ENCODE peak calls at places on chromosomes 16 and 17, in six cellular contexts. G, Z, W, E, O and T are unnamed samples.
A peak's percentile ranks its signal among the peaks of the same experiment; 100 is the strongest.

GRCh38 chr16:58500329-58501241 is 642 bp downstream of the NDRG4 start:
- DNase-seq in G (no peak), Z (no peak), W (no peak), E (no peak), O (peak; percentile 34), T (no peak)

GRCh38 chr16:64412578-64413280 is 709.1 kb downstream of the CDH11 start:
- DNase-seq in G (no peak), Z (no peak), W (no peak), E (no peak), O (no peak), T (no peak)

GRCh38 chr17:82787081-82787848 is 35.4 kb downstream of the TBCD start:
- DNase-seq in G (no peak), Z (no peak), W (peak; percentile 34), E (no peak), O (no peak), T (no peak)

GRCh38 chr16:5516115-5516514 is 418.5 kb upstream of the EEF2KMT start:
- DNase-seq in G (no peak), Z (no peak), W (no peak), E (no peak), O (no peak), T (no peak)

GRCh38 chr17:40556884-40557414 is 8.3 kb downstream of the CCR7 start:
- DNase-seq in G (no peak), Z (no peak), W (no peak), E (no peak), O (no peak), T (no peak)

GRCh38 chr17:82858376-82859126 is 18.7 kb upstream of the ZNF750 start:
- DNase-seq in G (no peak), Z (no peak), W (no peak), E (no peak), O (peak; percentile 16), T (peak; percentile 81)

GRCh38 chr16:4692460-4693295 is 684 bp upstream of the NUDT16L1 start:
- DNase-seq in G (no peak), Z (peak; percentile 46), W (no peak), E (no peak), O (peak; percentile 54), T (no peak)

GRCh38 chr16:66923247-66923851 is 2.0 kb downstream of the RRAD start:
- DNase-seq in G (no peak), Z (peak; percentile 50), W (no peak), E (no peak), O (no peak), T (no peak)

GRCh38 chr17:33322063-33322462 is 29.0 kb upstream of the ASIC2 start:
- DNase-seq in G (no peak), Z (no peak), W (no peak), E (no peak), O (no peak), T (no peak)

GRCh38 chr17:9227819-9228407 is 206.6 kb downstream of the NTN1 start:
- DNase-seq in G (no peak), Z (no peak), W (no peak), E (no peak), O (no peak), T (no peak)

GRCh38 chr16:19382084-19382801 is 35.4 kb upstream of the TMC5 start:
- DNase-seq in G (no peak), Z (no peak), W (no peak), E (no peak), O (no peak), T (no peak)

GRCh38 chr17:79777166-79777843 is 643 bp upstream of the CBX2 start:
- DNase-seq in G (no peak), Z (peak; percentile 86), W (peak; percentile 52), E (peak; percentile 86), O (no peak), T (peak; percentile 16)

GRCh38 chr17:17943281-17943984 is 28.8 kb downstream of the TOM1L2 start:
- DNase-seq in G (no peak), Z (peak; percentile 57), W (no peak), E (no peak), O (no peak), T (no peak)